ENCODE peak calls at places on chromosomes 3 and 15, in four cellular contexts. Q is OCI-LY7; C is CD4-positive, alpha-beta T cell; U is cardiac fibroblast. T is an unnamed sample.

GRCh38 chr3:106514431-106514830 is 645.6 kb upstream of the CBLB start:
- DNase-seq in Q (no peak), C (no peak), U (peak), T (no peak)

GRCh38 chr15:29124581-29125381 is 144.8 kb downstream of the NSMCE3 start:
- DNase-seq in Q (no peak), C (no peak), U (peak), T (no peak)

GRCh38 chr3:148332509-148332908 is 365.2 kb upstream of the AGTR1 start:
- DNase-seq in Q (no peak), C (no peak), U (no peak), T (no peak)

GRCh38 chr3:193805448-193805847 is 212.4 kb downstream of the OPA1 start:
- DNase-seq in Q (no peak), C (no peak), U (peak), T (no peak)

GRCh38 chr3:15903164-15903563 is 105.4 kb upstream of the ANKRD28 start:
- DNase-seq in Q (no peak), C (no peak), U (peak), T (no peak)

GRCh38 chr3:63046580-63046979 is 171.4 kb upstream of the CADPS start:
- DNase-seq in Q (no peak), C (no peak), U (no peak), T (no peak)

GRCh38 chr3:188082040-188082439 is 71.9 kb upstream of the LPP start:
- DNase-seq in Q (no peak), C (no peak), U (peak), T (no peak)

GRCh38 chr3:184171562-184171961 is 3.1 kb upstream of the AP2M1 start:
- DNase-seq in Q (no peak), C (no peak), U (peak), T (no peak)

GRCh38 chr15:55738715-55739114 is 4.2 kb downstream of the PRTG start:
- DNase-seq in Q (no peak), C (no peak), U (no peak), T (no peak)

GRCh38 chr3:111509308-111509707 is 32.7 kb upstream of the CD96 start:
- DNase-seq in Q (no peak), C (no peak), U (no peak), T (no peak)

GRCh38 chr15:85709250-85709649 is 85.5 kb downstream of the KLHL25 start:
- DNase-seq in Q (no peak), C (no peak), U (no peak), T (no peak)
- TF ChIP-seq CTCF in Q (no peak), C (no peak), U (no peak), T (no peak)

DNA sequence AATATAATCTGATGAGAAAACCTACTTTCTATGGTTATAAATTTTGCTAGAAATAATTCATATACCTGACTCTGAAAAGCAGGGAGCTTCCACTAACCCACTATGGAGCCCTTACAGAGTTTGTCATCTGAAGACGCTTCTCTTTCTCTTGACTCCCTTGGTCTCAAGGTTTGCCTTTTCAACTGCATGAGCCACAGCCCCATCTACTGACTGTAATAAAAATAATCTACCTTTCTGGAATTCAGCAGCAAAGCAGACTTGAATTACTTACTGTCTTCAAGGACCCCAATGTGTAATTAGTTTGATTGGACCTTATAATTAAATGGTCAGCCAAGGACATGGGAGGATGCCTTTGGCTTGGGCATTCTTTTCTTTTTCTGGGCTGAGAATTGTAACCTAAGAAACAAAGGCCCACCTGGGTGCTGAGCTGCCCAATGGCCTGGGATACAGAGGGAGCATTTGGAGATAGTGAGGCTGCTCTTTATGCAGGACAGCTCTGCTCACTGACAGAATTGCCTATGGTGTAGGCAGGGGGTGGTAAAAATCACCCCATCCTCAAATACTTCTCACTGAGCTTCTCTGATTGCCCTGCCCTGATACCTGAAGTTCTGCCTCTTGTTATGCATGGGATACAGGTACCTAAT is 178.6 kb upstream of the TRIM42 start:
- DNase-seq in Q (peak), C (no peak), U (peak), T (no peak)
- TF ChIP-seq CTCF in Q (peak), C (no peak), U (no peak), T (peak)

DNA sequence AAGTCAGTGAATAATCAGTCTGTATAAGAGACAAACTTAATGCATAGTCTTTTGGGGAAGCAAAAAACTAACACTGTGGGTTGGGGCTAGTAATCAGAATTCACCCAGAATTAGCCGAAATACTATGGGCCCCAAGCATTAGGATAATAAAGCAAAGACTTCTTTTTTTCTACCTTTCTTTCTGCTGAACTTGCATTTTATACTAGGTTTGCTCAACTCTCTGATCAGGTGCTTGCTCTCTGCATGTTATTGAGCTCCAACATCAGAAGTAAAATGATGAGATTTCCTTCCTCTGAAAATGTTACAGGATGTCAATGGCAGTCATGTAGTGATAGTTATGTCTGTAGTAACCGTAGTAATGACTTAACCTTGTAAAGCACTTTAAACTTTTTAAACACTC is 216.6 kb downstream of the KCNMB2 start:
- DNase-seq in Q (no peak), C (no peak), U (no peak), T (no peak)
- TF ChIP-seq CTCF in Q (no peak), C (no peak), U (no peak), T (no peak)

GRCh38 chr3:24494616-24495333 is at the start of gene THRB:
- DNase-seq in Q (no peak), C (no peak), U (peak), T (no peak)
- TF ChIP-seq CTCF in Q (no peak), C (no peak), U (peak), T (peak)

GRCh38 chr3:8336456-8336855 is 165.2 kb upstream of the LMCD1 start:
- DNase-seq in Q (no peak), C (no peak), U (no peak), T (no peak)
- TF ChIP-seq CTCF in Q (peak), C (no peak), U (no peak), T (peak)

GRCh38 chr15:39555885-39556284 is 25.0 kb upstream of the THBS1 start:
- DNase-seq in Q (no peak), C (no peak), U (no peak), T (no peak)
- TF ChIP-seq CTCF in Q (no peak), C (no peak), U (no peak), T (no peak)

DNA sequence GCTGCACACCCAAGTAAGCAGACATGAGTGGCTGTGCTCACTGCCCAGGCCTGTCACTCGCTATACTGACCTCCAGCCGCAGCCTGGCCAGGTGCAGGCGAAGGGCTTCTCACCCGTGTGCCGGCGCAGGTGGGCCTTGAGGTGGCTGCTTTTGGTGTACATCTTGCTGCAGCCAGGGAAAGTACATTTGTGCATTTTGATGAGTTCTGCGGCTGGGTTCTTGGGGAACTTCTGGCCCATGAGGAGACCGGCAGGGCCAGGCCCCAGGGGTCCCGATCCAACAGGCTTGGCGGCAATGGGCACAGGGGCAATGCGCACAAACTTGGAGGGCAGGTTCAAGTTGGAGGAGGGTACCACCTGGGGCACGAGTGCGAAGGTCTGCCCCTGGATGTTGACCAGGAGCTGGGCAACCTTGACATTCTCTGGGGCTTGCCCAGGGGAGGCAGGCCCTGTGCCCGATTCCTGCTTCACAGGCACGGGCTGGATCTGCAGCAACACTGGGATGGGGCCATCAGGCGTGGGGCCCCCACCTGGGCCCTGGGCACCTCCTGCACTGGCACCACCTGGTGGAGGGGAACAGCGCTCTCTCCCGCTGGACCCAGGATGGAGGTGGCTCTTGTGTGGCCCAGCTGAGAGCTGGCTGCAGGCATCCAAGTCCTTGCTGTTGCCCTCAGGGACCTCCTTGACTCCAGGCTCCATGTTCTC is 5.3 kb downstream of the KLF15 start:
- DNase-seq in Q (no peak), C (no peak), U (no peak), T (no peak)
- TF ChIP-seq CTCF in Q (peak), C (no peak), U (no peak), T (no peak)

GRCh38 chr3:14795996-14796395 is 22.8 kb upstream of the FGD5 start:
- DNase-seq in Q (no peak), C (no peak), U (no peak), T (no peak)
- TF ChIP-seq CTCF in Q (no peak), C (no peak), U (no peak), T (no peak)

T was measured in AG09319.